ENCODE peak calls at places on chromosomes 2 and 18, in ten cellular contexts. One of them, this sample, is unnamed.

GRCh38 chr2:101030866-101031554 is 28.9 kb downstream of the RPL31 start:
- DNase-seq in T-helper 2 cell treated with Interferon-gamma antibody and Interleukin-4, amounts not matched to agents 5 μg/mL and 100 μg/mL, for 36 hours: no peak
- DNase-seq in NCI-H1694 treated with DMSO at 0.1 percent for 48 hours: no peak
- DNase-seq in activated effector memory CD4-positive, alpha-beta T cell treated with anti-CD3 and anti-CD28 coated beads, Interleukin-2, amount 50 U/mL, for 16 hours: no peak
- DNase-seq in effector memory CD8-positive, alpha-beta T cell: no peak
- DNase-seq in activated naive CD4-positive, alpha-beta T cell: no peak
- DNase-seq in stimulated activated CD4-positive, alpha-beta T cell treated with anti-CD3 and anti-CD28 coated beads, Interleukin-15, amount 100 ng/mL, for 24 hours: no peak
- DNase-seq in pulmonary artery endothelial cell: no peak
- DNase-seq in fibroblast of the aortic adventitia: no peak
- DNase-seq in nucleus accumbens: no peak
- DNase-seq in this sample: no peak

GRCh38 chr18:13455960-13456471 is 237.5 kb downstream of the LDLRAD4 start:
- DNase-seq in nucleus accumbens: no peak
- DNase-seq in effector memory CD8-positive, alpha-beta T cell: no peak
- DNase-seq in fibroblast of the aortic adventitia: no peak
- DNase-seq in activated naive CD4-positive, alpha-beta T cell: no peak
- DNase-seq in activated effector memory CD4-positive, alpha-beta T cell treated with anti-CD3 and anti-CD28 coated beads, Interleukin-2, amount 50 U/mL, for 16 hours: no peak
- DNase-seq in NCI-H1694 treated with DMSO at 0.1 percent for 48 hours: no peak
- DNase-seq in T-helper 2 cell treated with Interferon-gamma antibody and Interleukin-4, amounts not matched to agents 5 μg/mL and 100 μg/mL, for 36 hours: no peak
- DNase-seq in stimulated activated CD4-positive, alpha-beta T cell treated with anti-CD3 and anti-CD28 coated beads, Interleukin-15, amount 100 ng/mL, for 24 hours: peak; percentile 71
- DNase-seq in pulmonary artery endothelial cell: no peak
- DNase-seq in this sample: no peak

GRCh38 chr18:57441395-57441794 is 6.2 kb downstream of the ONECUT2 start:
- DNase-seq in activated effector memory CD4-positive, alpha-beta T cell treated with anti-CD3 and anti-CD28 coated beads, Interleukin-2, amount 50 U/mL, for 16 hours: no peak
- DNase-seq in effector memory CD8-positive, alpha-beta T cell: no peak
- DNase-seq in pulmonary artery endothelial cell: no peak
- DNase-seq in stimulated activated CD4-positive, alpha-beta T cell treated with anti-CD3 and anti-CD28 coated beads, Interleukin-15, amount 100 ng/mL, for 24 hours: peak; percentile 53
- DNase-seq in nucleus accumbens: no peak
- DNase-seq in activated naive CD4-positive, alpha-beta T cell: no peak
- DNase-seq in T-helper 2 cell treated with Interferon-gamma antibody and Interleukin-4, amounts not matched to agents 5 μg/mL and 100 μg/mL, for 36 hours: peak; percentile 11
- DNase-seq in NCI-H1694 treated with DMSO at 0.1 percent for 48 hours: no peak
- DNase-seq in fibroblast of the aortic adventitia: no peak
- DNase-seq in this sample: no peak

GRCh38 chr2:197286805-197287595 is 23.6 kb downstream of the ANKRD44 start:
- DNase-seq in effector memory CD8-positive, alpha-beta T cell: peak; percentile 31
- DNase-seq in activated naive CD4-positive, alpha-beta T cell: no peak
- DNase-seq in T-helper 2 cell treated with Interferon-gamma antibody and Interleukin-4, amounts not matched to agents 5 μg/mL and 100 μg/mL, for 36 hours: no peak
- DNase-seq in pulmonary artery endothelial cell: peak; percentile 32
- DNase-seq in NCI-H1694 treated with DMSO at 0.1 percent for 48 hours: no peak
- DNase-seq in fibroblast of the aortic adventitia: peak; percentile 89
- DNase-seq in nucleus accumbens: peak; percentile 36
- DNase-seq in activated effector memory CD4-positive, alpha-beta T cell treated with anti-CD3 and anti-CD28 coated beads, Interleukin-2, amount 50 U/mL, for 16 hours: peak; percentile 71
- DNase-seq in stimulated activated CD4-positive, alpha-beta T cell treated with anti-CD3 and anti-CD28 coated beads, Interleukin-15, amount 100 ng/mL, for 24 hours: peak; percentile 57
- DNase-seq in this sample: peak; percentile 89

GRCh38 chr18:59547691-59548182 is 149.5 kb downstream of the CCBE1 start:
- DNase-seq in effector memory CD8-positive, alpha-beta T cell: no peak
- DNase-seq in T-helper 2 cell treated with Interferon-gamma antibody and Interleukin-4, amounts not matched to agents 5 μg/mL and 100 μg/mL, for 36 hours: no peak
- DNase-seq in activated effector memory CD4-positive, alpha-beta T cell treated with anti-CD3 and anti-CD28 coated beads, Interleukin-2, amount 50 U/mL, for 16 hours: no peak
- DNase-seq in fibroblast of the aortic adventitia: peak; percentile 84
- DNase-seq in pulmonary artery endothelial cell: no peak
- DNase-seq in stimulated activated CD4-positive, alpha-beta T cell treated with anti-CD3 and anti-CD28 coated beads, Interleukin-15, amount 100 ng/mL, for 24 hours: no peak
- DNase-seq in nucleus accumbens: no peak
- DNase-seq in NCI-H1694 treated with DMSO at 0.1 percent for 48 hours: no peak
- DNase-seq in activated naive CD4-positive, alpha-beta T cell: no peak
- DNase-seq in this sample: peak; percentile 42

GRCh38 chr2:221088506-221088905 is 483.6 kb downstream of the EPHA4 start:
- DNase-seq in effector memory CD8-positive, alpha-beta T cell: no peak
- DNase-seq in nucleus accumbens: no peak
- DNase-seq in fibroblast of the aortic adventitia: no peak
- DNase-seq in pulmonary artery endothelial cell: no peak
- DNase-seq in activated effector memory CD4-positive, alpha-beta T cell treated with anti-CD3 and anti-CD28 coated beads, Interleukin-2, amount 50 U/mL, for 16 hours: no peak
- DNase-seq in NCI-H1694 treated with DMSO at 0.1 percent for 48 hours: no peak
- DNase-seq in activated naive CD4-positive, alpha-beta T cell: no peak
- DNase-seq in stimulated activated CD4-positive, alpha-beta T cell treated with anti-CD3 and anti-CD28 coated beads, Interleukin-15, amount 100 ng/mL, for 24 hours: no peak
- DNase-seq in T-helper 2 cell treated with Interferon-gamma antibody and Interleukin-4, amounts not matched to agents 5 μg/mL and 100 μg/mL, for 36 hours: no peak
- DNase-seq in this sample: no peak

GRCh38 chr2:12008425-12009061 is 262.1 kb downstream of the LPIN1 start:
- DNase-seq in fibroblast of the aortic adventitia: no peak
- DNase-seq in effector memory CD8-positive, alpha-beta T cell: no peak
- DNase-seq in NCI-H1694 treated with DMSO at 0.1 percent for 48 hours: no peak
- DNase-seq in activated effector memory CD4-positive, alpha-beta T cell treated with anti-CD3 and anti-CD28 coated beads, Interleukin-2, amount 50 U/mL, for 16 hours: no peak
- DNase-seq in stimulated activated CD4-positive, alpha-beta T cell treated with anti-CD3 and anti-CD28 coated beads, Interleukin-15, amount 100 ng/mL, for 24 hours: peak; percentile 6
- DNase-seq in T-helper 2 cell treated with Interferon-gamma antibody and Interleukin-4, amounts not matched to agents 5 μg/mL and 100 μg/mL, for 36 hours: no peak
- DNase-seq in nucleus accumbens: no peak
- DNase-seq in pulmonary artery endothelial cell: no peak
- DNase-seq in activated naive CD4-positive, alpha-beta T cell: no peak
- DNase-seq in this sample: peak; percentile 56

GRCh38 chr2:165891345-165891744 is 62.2 kb downstream of the TTC21B start:
- DNase-seq in activated effector memory CD4-positive, alpha-beta T cell treated with anti-CD3 and anti-CD28 coated beads, Interleukin-2, amount 50 U/mL, for 16 hours: no peak
- DNase-seq in T-helper 2 cell treated with Interferon-gamma antibody and Interleukin-4, amounts not matched to agents 5 μg/mL and 100 μg/mL, for 36 hours: no peak
- DNase-seq in effector memory CD8-positive, alpha-beta T cell: no peak
- DNase-seq in NCI-H1694 treated with DMSO at 0.1 percent for 48 hours: no peak
- DNase-seq in activated naive CD4-positive, alpha-beta T cell: no peak
- DNase-seq in stimulated activated CD4-positive, alpha-beta T cell treated with anti-CD3 and anti-CD28 coated beads, Interleukin-15, amount 100 ng/mL, for 24 hours: no peak
- DNase-seq in nucleus accumbens: no peak
- DNase-seq in fibroblast of the aortic adventitia: no peak
- DNase-seq in pulmonary artery endothelial cell: no peak
- DNase-seq in this sample: no peak

GRCh38 chr2:27353762-27354596 is 2.6 kb downstream of the GTF3C2 start:
- DNase-seq in pulmonary artery endothelial cell: no peak
- DNase-seq in stimulated activated CD4-positive, alpha-beta T cell treated with anti-CD3 and anti-CD28 coated beads, Interleukin-15, amount 100 ng/mL, for 24 hours: no peak
- DNase-seq in activated effector memory CD4-positive, alpha-beta T cell treated with anti-CD3 and anti-CD28 coated beads, Interleukin-2, amount 50 U/mL, for 16 hours: no peak
- DNase-seq in T-helper 2 cell treated with Interferon-gamma antibody and Interleukin-4, amounts not matched to agents 5 μg/mL and 100 μg/mL, for 36 hours: no peak
- DNase-seq in NCI-H1694 treated with DMSO at 0.1 percent for 48 hours: no peak
- DNase-seq in activated naive CD4-positive, alpha-beta T cell: no peak
- DNase-seq in fibroblast of the aortic adventitia: peak; percentile 26
- DNase-seq in nucleus accumbens: no peak
- DNase-seq in effector memory CD8-positive, alpha-beta T cell: no peak
- DNase-seq in this sample: no peak

GRCh38 chr2:166972418-166972817 is 84.1 kb downstream of the XIRP2 start:
- DNase-seq in T-helper 2 cell treated with Interferon-gamma antibody and Interleukin-4, amounts not matched to agents 5 μg/mL and 100 μg/mL, for 36 hours: no peak
- DNase-seq in pulmonary artery endothelial cell: no peak
- DNase-seq in stimulated activated CD4-positive, alpha-beta T cell treated with anti-CD3 and anti-CD28 coated beads, Interleukin-15, amount 100 ng/mL, for 24 hours: no peak
- DNase-seq in NCI-H1694 treated with DMSO at 0.1 percent for 48 hours: no peak
- DNase-seq in effector memory CD8-positive, alpha-beta T cell: no peak
- DNase-seq in fibroblast of the aortic adventitia: no peak
- DNase-seq in activated naive CD4-positive, alpha-beta T cell: no peak
- DNase-seq in activated effector memory CD4-positive, alpha-beta T cell treated with anti-CD3 and anti-CD28 coated beads, Interleukin-2, amount 50 U/mL, for 16 hours: no peak
- DNase-seq in nucleus accumbens: no peak
- DNase-seq in this sample: no peak

GRCh38 chr18:32454667-32455066 is 16.0 kb downstream of the GAREM1 start:
- DNase-seq in NCI-H1694 treated with DMSO at 0.1 percent for 48 hours: no peak
- DNase-seq in effector memory CD8-positive, alpha-beta T cell: no peak
- DNase-seq in nucleus accumbens: no peak
- DNase-seq in T-helper 2 cell treated with Interferon-gamma antibody and Interleukin-4, amounts not matched to agents 5 μg/mL and 100 μg/mL, for 36 hours: no peak
- DNase-seq in pulmonary artery endothelial cell: no peak
- DNase-seq in fibroblast of the aortic adventitia: peak; percentile 11
- DNase-seq in activated effector memory CD4-positive, alpha-beta T cell treated with anti-CD3 and anti-CD28 coated beads, Interleukin-2, amount 50 U/mL, for 16 hours: no peak
- DNase-seq in activated naive CD4-positive, alpha-beta T cell: no peak
- DNase-seq in stimulated activated CD4-positive, alpha-beta T cell treated with anti-CD3 and anti-CD28 coated beads, Interleukin-15, amount 100 ng/mL, for 24 hours: no peak
- DNase-seq in this sample: no peak

GRCh38 chr2:61726456-61727209 is 127.2 kb downstream of the FAM161A start:
- DNase-seq in activated naive CD4-positive, alpha-beta T cell: no peak
- DNase-seq in stimulated activated CD4-positive, alpha-beta T cell treated with anti-CD3 and anti-CD28 coated beads, Interleukin-15, amount 100 ng/mL, for 24 hours: no peak
- DNase-seq in NCI-H1694 treated with DMSO at 0.1 percent for 48 hours: no peak
- DNase-seq in fibroblast of the aortic adventitia: no peak
- DNase-seq in effector memory CD8-positive, alpha-beta T cell: no peak
- DNase-seq in nucleus accumbens: no peak
- DNase-seq in T-helper 2 cell treated with Interferon-gamma antibody and Interleukin-4, amounts not matched to agents 5 μg/mL and 100 μg/mL, for 36 hours: no peak
- DNase-seq in pulmonary artery endothelial cell: no peak
- DNase-seq in activated effector memory CD4-positive, alpha-beta T cell treated with anti-CD3 and anti-CD28 coated beads, Interleukin-2, amount 50 U/mL, for 16 hours: no peak
- DNase-seq in this sample: no peak

GRCh38 chr2:40886660-40887059 is 434.8 kb upstream of the SLC8A1 start:
- DNase-seq in NCI-H1694 treated with DMSO at 0.1 percent for 48 hours: no peak
- DNase-seq in T-helper 2 cell treated with Interferon-gamma antibody and Interleukin-4, amounts not matched to agents 5 μg/mL and 100 μg/mL, for 36 hours: no peak
- DNase-seq in fibroblast of the aortic adventitia: no peak
- DNase-seq in nucleus accumbens: no peak
- DNase-seq in stimulated activated CD4-positive, alpha-beta T cell treated with anti-CD3 and anti-CD28 coated beads, Interleukin-15, amount 100 ng/mL, for 24 hours: no peak
- DNase-seq in effector memory CD8-positive, alpha-beta T cell: no peak
- DNase-seq in pulmonary artery endothelial cell: no peak
- DNase-seq in activated effector memory CD4-positive, alpha-beta T cell treated with anti-CD3 and anti-CD28 coated beads, Interleukin-2, amount 50 U/mL, for 16 hours: no peak
- DNase-seq in activated naive CD4-positive, alpha-beta T cell: no peak
- DNase-seq in this sample: no peak

GRCh38 chr2:220837226-220837625 is 734.9 kb downstream of the EPHA4 start:
- DNase-seq in stimulated activated CD4-positive, alpha-beta T cell treated with anti-CD3 and anti-CD28 coated beads, Interleukin-15, amount 100 ng/mL, for 24 hours: no peak
- DNase-seq in fibroblast of the aortic adventitia: no peak
- DNase-seq in effector memory CD8-positive, alpha-beta T cell: no peak
- DNase-seq in pulmonary artery endothelial cell: no peak
- DNase-seq in NCI-H1694 treated with DMSO at 0.1 percent for 48 hours: no peak
- DNase-seq in nucleus accumbens: no peak
- DNase-seq in activated effector memory CD4-positive, alpha-beta T cell treated with anti-CD3 and anti-CD28 coated beads, Interleukin-2, amount 50 U/mL, for 16 hours: no peak
- DNase-seq in T-helper 2 cell treated with Interferon-gamma antibody and Interleukin-4, amounts not matched to agents 5 μg/mL and 100 μg/mL, for 36 hours: no peak
- DNase-seq in activated naive CD4-positive, alpha-beta T cell: no peak
- DNase-seq in this sample: no peak

GRCh38 chr2:42523341-42523740 is 29.6 kb upstream of the KCNG3 start:
- DNase-seq in NCI-H1694 treated with DMSO at 0.1 percent for 48 hours: no peak
- DNase-seq in effector memory CD8-positive, alpha-beta T cell: no peak
- DNase-seq in activated naive CD4-positive, alpha-beta T cell: no peak
- DNase-seq in T-helper 2 cell treated with Interferon-gamma antibody and Interleukin-4, amounts not matched to agents 5 μg/mL and 100 μg/mL, for 36 hours: no peak
- DNase-seq in activated effector memory CD4-positive, alpha-beta T cell treated with anti-CD3 and anti-CD28 coated beads, Interleukin-2, amount 50 U/mL, for 16 hours: no peak
- DNase-seq in stimulated activated CD4-positive, alpha-beta T cell treated with anti-CD3 and anti-CD28 coated beads, Interleukin-15, amount 100 ng/mL, for 24 hours: no peak
- DNase-seq in nucleus accumbens: no peak
- DNase-seq in pulmonary artery endothelial cell: no peak
- DNase-seq in fibroblast of the aortic adventitia: no peak
- DNase-seq in this sample: no peak

GRCh38 chr2:216620806-216621205 is 12.4 kb upstream of the IGFBP2 start:
- DNase-seq in activated naive CD4-positive, alpha-beta T cell: no peak
- DNase-seq in stimulated activated CD4-positive, alpha-beta T cell treated with anti-CD3 and anti-CD28 coated beads, Interleukin-15, amount 100 ng/mL, for 24 hours: no peak
- DNase-seq in activated effector memory CD4-positive, alpha-beta T cell treated with anti-CD3 and anti-CD28 coated beads, Interleukin-2, amount 50 U/mL, for 16 hours: no peak
- DNase-seq in NCI-H1694 treated with DMSO at 0.1 percent for 48 hours: peak; percentile 23
- DNase-seq in T-helper 2 cell treated with Interferon-gamma antibody and Interleukin-4, amounts not matched to agents 5 μg/mL and 100 μg/mL, for 36 hours: no peak
- DNase-seq in fibroblast of the aortic adventitia: no peak
- DNase-seq in pulmonary artery endothelial cell: no peak
- DNase-seq in nucleus accumbens: no peak
- DNase-seq in effector memory CD8-positive, alpha-beta T cell: no peak
- DNase-seq in this sample: peak; percentile 19

This sample was measured in astrocyte of the hippocampus.